ENCODE peak calls at places on chromosome 14, in five cellular contexts. S is Panc1; E is GM12878; D is CD8-positive, alpha-beta T cell; X is dorsolateral prefrontal cortex. L is an unnamed sample.
A peak's percentile ranks its signal among the peaks of the same experiment; 100 is the strongest.

GRCh38 chr14:32635103-32635719 is 303.5 kb upstream of the NPAS3 start:
- DNase-seq in S (no peak), D (no peak), X (no peak), E (no peak), L (no peak)

GRCh38 chr14:94611179-94611578 is 1.0 kb upstream of the SERPINA3 start:
- DNase-seq in E (no peak), X (no peak), D (no peak), S (no peak), L (no peak)

GRCh38 chr14:60736494-60736893 is 1.9 kb downstream of the MNAT1 start:
- DNase-seq in X (no peak), S (no peak), D (no peak), E (no peak), L (no peak)

GRCh38 chr14:105534586-105534985 is 8.2 kb downstream of the TMEM121 start:
- DNase-seq in E (no peak), X (no peak), S (no peak), D (no peak), L (no peak)

GRCh38 chr14:79278798-79279644 is 932.3 kb downstream of the DIO2 start:
- DNase-seq in D (no peak), E (no peak), S (no peak), X (peak; percentile 77), L (peak; percentile 39)

GRCh38 chr14:61838661-61839060 is 76.4 kb downstream of the SNAPC1 start:
- DNase-seq in D (no peak), X (no peak), E (no peak), S (no peak), L (no peak)

GRCh38 chr14:74242055-74243042 is 3.1 kb downstream of the VSX2 start:
- DNase-seq in E (no peak), S (no peak), D (no peak), X (no peak), L (no peak)

GRCh38 chr14:105591052-105591451 is 64.7 kb downstream of the TMEM121 start:
- DNase-seq in E (no peak), X (no peak), D (no peak), S (no peak), L (no peak)

GRCh38 chr14:66046591-66046990 is 439.6 kb upstream of the CCDC196 start:
- DNase-seq in S (no peak), X (no peak), E (no peak), D (no peak), L (no peak)

GRCh38 chr14:42535397-42535796 is 928.7 kb downstream of the LRFN5 start:
- DNase-seq in E (no peak), X (no peak), S (no peak), D (no peak), L (no peak)

GRCh38 chr14:55094630-55095157 is 34.4 kb upstream of the LGALS3 start:
- DNase-seq in E (no peak), D (no peak), S (no peak), X (no peak), L (no peak)

GRCh38 chr14:61103541-61104339 is 122.7 kb downstream of the SLC38A6 start:
- DNase-seq in X (no peak), S (peak; percentile 56), E (no peak), D (no peak), L (peak; percentile 91)

GRCh38 chr14:87457727-87458126 is 535.3 kb downstream of the GALC start:
- DNase-seq in S (no peak), D (no peak), X (no peak), E (no peak), L (no peak)

GRCh38 chr14:61706096-61706690 is 10.9 kb downstream of the HIF1A start:
- DNase-seq in S (no peak), X (no peak), E (no peak), D (no peak), L (no peak)

GRCh38 chr14:59534361-59534987 is 42.1 kb downstream of the CCDC175 start:
- DNase-seq in D (no peak), X (no peak), E (no peak), S (no peak), L (no peak)

GRCh38 chr14:106625181-106625580 is 1098.8 kb downstream of the TMEM121 start:
- DNase-seq in X (no peak), S (no peak), E (no peak), D (no peak), L (no peak)

GRCh38 chr14:24982472-24983155 is 67.3 kb downstream of the STXBP6 start:
- DNase-seq in E (no peak), S (no peak), X (no peak), D (no peak), L (no peak)

GRCh38 chr14:74144789-74145188 is 60.0 kb downstream of the LIN52 start:
- DNase-seq in E (no peak), X (no peak), S (no peak), D (no peak), L (no peak)

GRCh38 chr14:85471156-85471555 is 58.8 kb upstream of the FLRT2 start:
- DNase-seq in E (no peak), D (no peak), S (no peak), X (no peak), L (no peak)

GRCh38 chr14:30223385-30223785 is 295.7 kb upstream of the PRKD1 start:
- DNase-seq in D (no peak), X (no peak), S (peak; percentile 81), E (no peak), L (peak; percentile 87)

GRCh38 chr14:102584871-102585869 is 7.3 kb upstream of the RCOR1 start:
- DNase-seq in X (no peak), E (no peak), S (no peak), D (no peak), L (no peak)

GRCh38 chr14:32633930-32634329 is 304.7 kb upstream of the NPAS3 start:
- DNase-seq in X (no peak), S (no peak), D (no peak), E (no peak), L (no peak)

GRCh38 chr14:70350078-70350477 is 9.4 kb downstream of the COX16 start:
- DNase-seq in E (no peak), X (no peak), S (no peak), D (no peak), L (no peak)

GRCh38 chr14:22558221-22558913 is 30.7 kb downstream of the DAD1 start:
- DNase-seq in X (no peak), S (no peak), D (peak; percentile 68), E (no peak), L (no peak)

GRCh38 chr14:79551591-79551990 is 659.7 kb downstream of the DIO2 start:
- DNase-seq in D (no peak), X (no peak), E (no peak), S (no peak), L (no peak)

GRCh38 chr14:54173782-54174181 is 217.2 kb upstream of the BMP4 start:
- DNase-seq in E (no peak), S (no peak), D (no peak), X (no peak), L (no peak)

GRCh38 chr14:65709576-65709975 is 297.0 kb downstream of the FUT8 start:
- DNase-seq in X (no peak), D (no peak), S (no peak), E (no peak), L (no peak)

GRCh38 chr14:54267172-54267571 is 129.6 kb upstream of the CDKN3 start:
- DNase-seq in X (no peak), E (peak; percentile 58), D (no peak), S (no peak), L (no peak)

GRCh38 chr14:61360796-61361526 is 39.6 kb downstream of the PRKCH start:
- DNase-seq in X (no peak), E (no peak), D (no peak), S (no peak), L (no peak)

GRCh38 chr14:35747379-35747778 is 61.7 kb downstream of the RALGAPA1 start:
- DNase-seq in D (no peak), S (no peak), E (no peak), X (no peak), L (no peak)

GRCh38 chr14:79080040-79080439 is 909.9 kb downstream of the NRXN3 start:
- DNase-seq in E (no peak), X (no peak), S (no peak), D (no peak), L (no peak)

GRCh38 chr14:95315156-95315555 is 4.6 kb downstream of the CLMN start:
- DNase-seq in X (no peak), S (no peak), D (no peak), E (no peak), L (no peak)

GRCh38 chr14:34646570-34647255 is 16.8 kb upstream of the SNX6 start:
- DNase-seq in D (no peak), X (no peak), S (no peak), E (no peak), L (no peak)

GRCh38 chr14:57080691-57081090 is 188.0 kb downstream of the EXOC5 start:
- DNase-seq in S (no peak), E (no peak), X (no peak), D (no peak), L (no peak)

GRCh38 chr14:57073986-57074385 is 194.7 kb downstream of the EXOC5 start:
- DNase-seq in X (no peak), D (no peak), S (no peak), E (no peak), L (no peak)

GRCh38 chr14:57078054-57078453 is 190.7 kb downstream of the EXOC5 start:
- DNase-seq in D (no peak), S (no peak), E (no peak), X (no peak), L (no peak)
- H3K27ac ChIP-seq in D (no peak overlapping the region), S (no peak overlapping the region), E (no peak overlapping the region), X (no peak overlapping the region), L (no peak overlapping the region)

GRCh38 chr14:49310298-49310697 is 275.9 kb downstream of the RPS29 start:
- DNase-seq in D (no peak), X (no peak), E (no peak), S (no peak), L (no peak)

GRCh38 chr14:49303952-49304516 is 282.1 kb downstream of the RPS29 start:
- DNase-seq in S (no peak), X (peak; percentile 79), D (no peak), E (no peak), L (no peak)

GRCh38 chr14:49306152-49306751 is 279.9 kb downstream of the RPS29 start:
- DNase-seq in E (no peak), S (no peak), D (no peak), X (no peak), L (no peak)
- TF ChIP-seq CTCF in E (peak; percentile 33), S (peak; percentile 57), D (peak; percentile 43), X (peak; percentile 68), L (no peak)

DNA sequence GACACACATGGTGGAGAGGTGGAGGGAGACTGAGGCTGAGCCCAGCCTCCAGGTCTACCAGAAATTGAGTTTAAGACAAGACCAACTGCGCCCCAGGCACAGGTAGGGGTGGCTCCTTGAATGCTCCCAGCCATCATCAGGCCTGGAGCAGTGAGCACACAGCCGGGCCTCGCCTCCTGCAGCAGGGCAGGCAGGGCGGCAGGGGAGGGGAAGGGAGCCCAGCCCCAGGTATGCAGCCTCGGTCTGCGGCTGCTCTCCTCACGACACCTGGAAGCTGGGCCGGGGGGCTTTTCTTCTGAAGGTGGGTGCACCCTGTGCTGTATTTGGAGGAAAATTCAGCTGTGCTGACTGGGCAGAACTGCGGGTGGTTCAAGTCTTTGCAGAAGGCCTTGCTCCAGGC is 29.5 kb upstream of the TDRD9 start:
- DNase-seq in X (no peak), D (no peak), S (no peak), E (no peak), L (no peak)
- H3K27ac ChIP-seq in X (no peak overlapping the region), D (no peak overlapping the region), S (no peak overlapping the region), E (no peak overlapping the region), L (no peak overlapping the region)

GRCh38 chr14:81062816-81063215 is 107.4 kb downstream of the TSHR start:
- DNase-seq in X (no peak), S (no peak), D (no peak), E (peak; percentile 1), L (no peak)
- TF ChIP-seq CTCF in X (peak; percentile 43), S (peak; percentile 41), D (peak; percentile 32), E (peak; percentile 19), L (no peak)